ENCODE peak calls at places on chromosomes 4 and X, in six cellular contexts. One of them, this sample, is unnamed.
A peak's percentile ranks its signal among the peaks of the same experiment; 100 is the strongest.

GRCh38 chr4:23373269-23373668 is 516.6 kb downstream of the PPARGC1A start:
- DNase-seq in activated CD4-positive, CD25-positive, alpha-beta regulatory T cell: no peak
- DNase-seq in choroid plexus epithelial cell: peak; percentile 6
- DNase-seq in GM12892: no peak
- DNase-seq in stimulated activated CD4-positive, alpha-beta T cell treated with anti-CD3 and anti-CD28 coated beads, Interleukin-1b, Interleukin-23, amount 100 ng/mL, for 48 hours: peak; percentile 55
- DNase-seq in mucosa of descending colon: peak; percentile 43
- DNase-seq in this sample: no peak

GRCh38 chr4:16794816-16795445 is 103.5 kb downstream of the LDB2 start:
- DNase-seq in choroid plexus epithelial cell: peak; percentile 77
- DNase-seq in activated CD4-positive, CD25-positive, alpha-beta regulatory T cell: no peak
- DNase-seq in GM12892: no peak
- DNase-seq in stimulated activated CD4-positive, alpha-beta T cell treated with anti-CD3 and anti-CD28 coated beads, Interleukin-1b, Interleukin-23, amount 100 ng/mL, for 48 hours: peak; percentile 24
- DNase-seq in mucosa of descending colon: peak; percentile 44
- DNase-seq in this sample: peak; percentile 44

GRCh38 chr4:114281561-114281960 is 302.1 kb upstream of the ARSJ start:
- DNase-seq in mucosa of descending colon: no peak
- DNase-seq in activated CD4-positive, CD25-positive, alpha-beta regulatory T cell: no peak
- DNase-seq in choroid plexus epithelial cell: peak; percentile 89
- DNase-seq in stimulated activated CD4-positive, alpha-beta T cell treated with anti-CD3 and anti-CD28 coated beads, Interleukin-1b, Interleukin-23, amount 100 ng/mL, for 48 hours: no peak
- DNase-seq in GM12892: no peak
- DNase-seq in this sample: no peak

GRCh38 chr4:98663226-98664006 is 5.0 kb upstream of the TSPAN5 start:
- DNase-seq in mucosa of descending colon: no peak
- DNase-seq in GM12892: peak; percentile 31
- DNase-seq in stimulated activated CD4-positive, alpha-beta T cell treated with anti-CD3 and anti-CD28 coated beads, Interleukin-1b, Interleukin-23, amount 100 ng/mL, for 48 hours: peak; percentile 79
- DNase-seq in choroid plexus epithelial cell: no peak
- DNase-seq in activated CD4-positive, CD25-positive, alpha-beta regulatory T cell: peak; percentile 5
- DNase-seq in this sample: peak; percentile 80

GRCh38 chr4:90113881-90114457 is 13.2 kb upstream of the CCSER1 start:
- DNase-seq in choroid plexus epithelial cell: no peak
- DNase-seq in activated CD4-positive, CD25-positive, alpha-beta regulatory T cell: no peak
- DNase-seq in stimulated activated CD4-positive, alpha-beta T cell treated with anti-CD3 and anti-CD28 coated beads, Interleukin-1b, Interleukin-23, amount 100 ng/mL, for 48 hours: no peak
- DNase-seq in mucosa of descending colon: no peak
- DNase-seq in GM12892: no peak
- DNase-seq in this sample: no peak

GRCh38 chr4:85747871-85748491 is 273.0 kb downstream of the ARHGAP24 start:
- DNase-seq in choroid plexus epithelial cell: peak; percentile 94
- DNase-seq in GM12892: no peak
- DNase-seq in activated CD4-positive, CD25-positive, alpha-beta regulatory T cell: no peak
- DNase-seq in mucosa of descending colon: peak; percentile 69
- DNase-seq in stimulated activated CD4-positive, alpha-beta T cell treated with anti-CD3 and anti-CD28 coated beads, Interleukin-1b, Interleukin-23, amount 100 ng/mL, for 48 hours: no peak
- DNase-seq in this sample: peak; percentile 57

GRCh38 chrX:148049441-148049840 is 68.3 kb downstream of the FMR1NB start:
- DNase-seq in choroid plexus epithelial cell: peak; percentile 54
- DNase-seq in stimulated activated CD4-positive, alpha-beta T cell treated with anti-CD3 and anti-CD28 coated beads, Interleukin-1b, Interleukin-23, amount 100 ng/mL, for 48 hours: no peak
- DNase-seq in mucosa of descending colon: no peak
- DNase-seq in activated CD4-positive, CD25-positive, alpha-beta regulatory T cell: no peak
- DNase-seq in GM12892: no peak
- DNase-seq in this sample: peak; percentile 49

GRCh38 chrX:148133099-148133725 is 152.1 kb downstream of the FMR1NB start:
- DNase-seq in activated CD4-positive, CD25-positive, alpha-beta regulatory T cell: no peak
- DNase-seq in stimulated activated CD4-positive, alpha-beta T cell treated with anti-CD3 and anti-CD28 coated beads, Interleukin-1b, Interleukin-23, amount 100 ng/mL, for 48 hours: no peak
- DNase-seq in GM12892: no peak
- DNase-seq in choroid plexus epithelial cell: no peak
- DNase-seq in mucosa of descending colon: no peak
- DNase-seq in this sample: no peak

GRCh38 chrX:72247206-72247944 is 8.5 kb upstream of the ERCC6L start:
- DNase-seq in GM12892: no peak
- DNase-seq in choroid plexus epithelial cell: peak; percentile 67
- DNase-seq in activated CD4-positive, CD25-positive, alpha-beta regulatory T cell: no peak
- DNase-seq in stimulated activated CD4-positive, alpha-beta T cell treated with anti-CD3 and anti-CD28 coated beads, Interleukin-1b, Interleukin-23, amount 100 ng/mL, for 48 hours: no peak
- DNase-seq in mucosa of descending colon: peak; percentile 76
- DNase-seq in this sample: no peak

GRCh38 chr4:152323221-152323620 is 212.7 kb downstream of the FBXW7 start:
- DNase-seq in mucosa of descending colon: no peak
- DNase-seq in GM12892: no peak
- DNase-seq in choroid plexus epithelial cell: no peak
- DNase-seq in stimulated activated CD4-positive, alpha-beta T cell treated with anti-CD3 and anti-CD28 coated beads, Interleukin-1b, Interleukin-23, amount 100 ng/mL, for 48 hours: no peak
- DNase-seq in activated CD4-positive, CD25-positive, alpha-beta regulatory T cell: no peak
- DNase-seq in this sample: no peak

GRCh38 chr4:36823199-36823967 is 421.2 kb upstream of the NWD2 start:
- DNase-seq in mucosa of descending colon: no peak
- DNase-seq in choroid plexus epithelial cell: no peak
- DNase-seq in GM12892: no peak
- DNase-seq in activated CD4-positive, CD25-positive, alpha-beta regulatory T cell: no peak
- DNase-seq in stimulated activated CD4-positive, alpha-beta T cell treated with anti-CD3 and anti-CD28 coated beads, Interleukin-1b, Interleukin-23, amount 100 ng/mL, for 48 hours: no peak
- DNase-seq in this sample: no peak

This sample was measured in GM13977.